ENCODE peak calls at places on chromosome 4, in eight cellular contexts. One of them, this sample, is unnamed.

GRCh38 chr4:7435411-7436095 is 823 bp upstream of the PSAPL1 start:
- DNase-seq in transverse colon: no peak
- DNase-seq in endothelial cell of umbilical vein: no peak
- DNase-seq in breast epithelium: no peak
- DNase-seq in suprapubic skin: no peak
- DNase-seq in Panc1: no peak
- DNase-seq in esophagus muscularis mucosa: no peak
- DNase-seq in HCT116: no peak
- DNase-seq in this sample: no peak

GRCh38 chr4:78057135-78057599 is at the start of gene FRAS1:
- DNase-seq in transverse colon: peak; percentile 18
- DNase-seq in breast epithelium: no peak
- DNase-seq in Panc1: no peak
- DNase-seq in esophagus muscularis mucosa: no peak
- DNase-seq in suprapubic skin: peak; percentile 63
- DNase-seq in endothelial cell of umbilical vein: peak; percentile 36
- DNase-seq in HCT116: no peak
- DNase-seq in this sample: no peak

GRCh38 chr4:21845663-21846062 is 102.9 kb downstream of the KCNIP4 start:
- DNase-seq in suprapubic skin: no peak
- DNase-seq in Panc1: no peak
- DNase-seq in esophagus muscularis mucosa: no peak
- DNase-seq in transverse colon: no peak
- DNase-seq in endothelial cell of umbilical vein: no peak
- DNase-seq in HCT116: no peak
- DNase-seq in breast epithelium: no peak
- DNase-seq in this sample: no peak

GRCh38 chr4:108519911-108520310 is 100.5 kb upstream of the RPL34 start:
- DNase-seq in Panc1: no peak
- DNase-seq in transverse colon: no peak
- DNase-seq in esophagus muscularis mucosa: no peak
- DNase-seq in suprapubic skin: no peak
- DNase-seq in HCT116: no peak
- DNase-seq in breast epithelium: no peak
- DNase-seq in endothelial cell of umbilical vein: no peak
- DNase-seq in this sample: no peak

GRCh38 chr4:7979652-7979968 is 39.9 kb upstream of the AFAP1 start:
- DNase-seq in transverse colon: no peak
- DNase-seq in suprapubic skin: no peak
- DNase-seq in esophagus muscularis mucosa: no peak
- DNase-seq in endothelial cell of umbilical vein: no peak
- DNase-seq in Panc1: no peak
- DNase-seq in HCT116: no peak
- DNase-seq in breast epithelium: no peak
- DNase-seq in this sample: no peak

GRCh38 chr4:8182858-8183725 is 16.0 kb upstream of the SH3TC1 start:
- DNase-seq in endothelial cell of umbilical vein: peak; percentile 76
- DNase-seq in esophagus muscularis mucosa: peak; percentile 93
- DNase-seq in Panc1: no peak
- DNase-seq in transverse colon: peak; percentile 93
- DNase-seq in suprapubic skin: peak; percentile 92
- DNase-seq in breast epithelium: peak; percentile 35
- DNase-seq in HCT116: peak; percentile 23
- DNase-seq in this sample: no peak

GRCh38 chr4:67555447-67555846 is 3.1 kb upstream of the STAP1 start:
- DNase-seq in suprapubic skin: no peak
- DNase-seq in transverse colon: no peak
- DNase-seq in breast epithelium: no peak
- DNase-seq in esophagus muscularis mucosa: no peak
- DNase-seq in Panc1: no peak
- DNase-seq in HCT116: no peak
- DNase-seq in endothelial cell of umbilical vein: no peak
- DNase-seq in this sample: no peak

GRCh38 chr4:85243857-85244256 is 231.1 kb upstream of the ARHGAP24 start:
- DNase-seq in Panc1: no peak
- DNase-seq in HCT116: no peak
- DNase-seq in esophagus muscularis mucosa: no peak
- DNase-seq in transverse colon: no peak
- DNase-seq in suprapubic skin: no peak
- DNase-seq in endothelial cell of umbilical vein: no peak
- DNase-seq in breast epithelium: no peak
- DNase-seq in this sample: no peak

GRCh38 chr4:151226004-151226932 is 50.7 kb upstream of the PRSS48 start:
- DNase-seq in breast epithelium: no peak
- DNase-seq in endothelial cell of umbilical vein: peak; percentile 92
- DNase-seq in Panc1: peak; percentile 70
- DNase-seq in esophagus muscularis mucosa: peak; percentile 7
- DNase-seq in HCT116: peak; percentile 24
- DNase-seq in suprapubic skin: no peak
- DNase-seq in transverse colon: no peak
- DNase-seq in this sample: no peak

DNA sequence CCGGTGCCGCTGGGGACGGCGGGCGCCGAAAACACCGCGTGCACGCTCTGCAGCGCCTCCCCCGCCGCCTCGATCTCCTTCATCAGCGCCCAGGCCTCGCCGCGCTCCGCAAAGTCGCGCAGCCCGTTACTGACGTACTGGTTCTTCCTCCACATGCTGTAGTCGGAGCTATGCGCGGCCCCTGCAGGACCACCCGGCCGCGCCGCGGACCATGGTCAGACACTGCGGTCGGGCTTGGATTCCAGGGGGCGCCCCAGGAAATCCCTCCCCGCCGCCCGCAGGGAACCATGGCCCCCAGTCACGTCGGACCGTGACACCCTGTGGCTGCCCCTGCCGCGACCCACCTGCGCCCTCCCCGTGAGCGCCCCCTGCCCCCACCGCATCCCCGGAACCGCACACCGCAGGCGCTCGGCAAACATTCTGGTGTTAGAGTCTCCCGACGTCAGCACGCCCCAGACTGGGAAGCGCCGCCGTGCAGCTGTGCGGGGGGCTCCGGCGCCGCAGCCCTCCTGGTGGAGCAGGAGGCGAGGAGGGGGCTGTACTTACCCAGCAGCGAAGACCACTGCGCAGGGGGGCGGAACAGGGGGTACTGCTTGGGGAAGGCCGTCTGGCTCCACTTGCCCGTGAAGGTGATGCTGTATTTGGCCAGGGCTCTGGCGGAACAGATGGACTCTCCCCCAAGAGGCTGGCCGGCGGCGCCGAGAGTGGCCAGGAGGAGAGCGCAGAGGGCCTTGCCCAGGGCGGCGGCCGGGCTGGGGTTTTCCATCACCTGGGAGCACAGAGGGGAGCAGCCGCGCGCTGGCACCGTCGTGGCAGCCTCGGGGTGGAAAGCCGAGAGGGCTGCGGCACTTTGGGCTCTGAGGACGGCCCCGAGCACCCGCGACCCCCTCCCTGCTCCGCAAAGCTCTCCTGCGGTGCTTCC is 816 bp downstream of the SPON2 start:
- DNase-seq in endothelial cell of umbilical vein: no peak
- DNase-seq in esophagus muscularis mucosa: peak; percentile 86
- DNase-seq in HCT116: no peak
- DNase-seq in suprapubic skin: peak; percentile 70
- DNase-seq in breast epithelium: no peak
- DNase-seq in transverse colon: peak; percentile 50
- DNase-seq in Panc1: no peak
- DNase-seq in this sample: no peak
- H3K4me3 ChIP-seq in endothelial cell of umbilical vein: no peak overlapping the region
- H3K4me3 ChIP-seq in esophagus muscularis mucosa: peak overlapping the region; percentile 56
- H3K4me3 ChIP-seq in HCT116: no peak overlapping the region
- H3K4me3 ChIP-seq in suprapubic skin: peak overlapping the region; percentile 52
- H3K4me3 ChIP-seq in breast epithelium: peak overlapping the region; percentile 57
- H3K4me3 ChIP-seq in transverse colon: peak overlapping the region; percentile 17
- H3K4me3 ChIP-seq in Panc1: no peak overlapping the region
- H3K4me3 ChIP-seq in this sample: no peak overlapping the region

GRCh38 chr4:169044723-169045447 is 34.8 kb upstream of the CBR4 start:
- DNase-seq in Panc1: no peak
- DNase-seq in endothelial cell of umbilical vein: no peak
- DNase-seq in transverse colon: no peak
- DNase-seq in breast epithelium: no peak
- DNase-seq in esophagus muscularis mucosa: no peak
- DNase-seq in HCT116: no peak
- DNase-seq in suprapubic skin: no peak
- DNase-seq in this sample: no peak

GRCh38 chr4:169042608-169043007 is 32.6 kb upstream of the CBR4 start:
- DNase-seq in endothelial cell of umbilical vein: no peak
- DNase-seq in breast epithelium: no peak
- DNase-seq in suprapubic skin: no peak
- DNase-seq in transverse colon: no peak
- DNase-seq in esophagus muscularis mucosa: no peak
- DNase-seq in HCT116: no peak
- DNase-seq in Panc1: no peak
- DNase-seq in this sample: no peak

GRCh38 chr4:169048867-169049266 is 38.8 kb upstream of the CBR4 start:
- DNase-seq in endothelial cell of umbilical vein: no peak
- DNase-seq in suprapubic skin: no peak
- DNase-seq in HCT116: no peak
- DNase-seq in breast epithelium: no peak
- DNase-seq in Panc1: no peak
- DNase-seq in esophagus muscularis mucosa: no peak
- DNase-seq in transverse colon: no peak
- DNase-seq in this sample: no peak

GRCh38 chr4:169047967-169048366 is 37.9 kb upstream of the CBR4 start:
- DNase-seq in Panc1: no peak
- DNase-seq in esophagus muscularis mucosa: no peak
- DNase-seq in breast epithelium: no peak
- DNase-seq in suprapubic skin: no peak
- DNase-seq in endothelial cell of umbilical vein: no peak
- DNase-seq in HCT116: no peak
- DNase-seq in transverse colon: no peak
- DNase-seq in this sample: no peak

GRCh38 chr4:169045862-169046584 is 36.0 kb upstream of the CBR4 start:
- DNase-seq in transverse colon: no peak
- DNase-seq in HCT116: no peak
- DNase-seq in breast epithelium: no peak
- DNase-seq in suprapubic skin: no peak
- DNase-seq in Panc1: no peak
- DNase-seq in endothelial cell of umbilical vein: no peak
- DNase-seq in esophagus muscularis mucosa: no peak
- DNase-seq in this sample: no peak
- TF ChIP-seq CTCF in transverse colon: no peak
- TF ChIP-seq CTCF in HCT116: peak; percentile 15
- TF ChIP-seq CTCF in breast epithelium: no peak
- TF ChIP-seq CTCF in suprapubic skin: no peak
- TF ChIP-seq CTCF in Panc1: peak; percentile 41
- TF ChIP-seq CTCF in endothelial cell of umbilical vein: no peak
- TF ChIP-seq CTCF in esophagus muscularis mucosa: no peak
- TF ChIP-seq CTCF in this sample: no peak

GRCh38 chr4:27000122-27000521 is 139.5 kb downstream of the STIM2 start:
- DNase-seq in transverse colon: no peak
- DNase-seq in Panc1: no peak
- DNase-seq in HCT116: no peak
- DNase-seq in esophagus muscularis mucosa: no peak
- DNase-seq in breast epithelium: no peak
- DNase-seq in suprapubic skin: no peak
- DNase-seq in endothelial cell of umbilical vein: no peak
- DNase-seq in this sample: no peak

GRCh38 chr4:27001398-27002164 is 140.9 kb downstream of the STIM2 start:
- DNase-seq in esophagus muscularis mucosa: no peak
- DNase-seq in breast epithelium: no peak
- DNase-seq in suprapubic skin: no peak
- DNase-seq in HCT116: no peak
- DNase-seq in Panc1: no peak
- DNase-seq in endothelial cell of umbilical vein: no peak
- DNase-seq in transverse colon: no peak
- DNase-seq in this sample: no peak

GRCh38 chr4:27000820-27001219 is 140.2 kb downstream of the STIM2 start:
- DNase-seq in endothelial cell of umbilical vein: no peak
- DNase-seq in esophagus muscularis mucosa: no peak
- DNase-seq in breast epithelium: no peak
- DNase-seq in suprapubic skin: no peak
- DNase-seq in HCT116: no peak
- DNase-seq in Panc1: no peak
- DNase-seq in transverse colon: no peak
- DNase-seq in this sample: no peak

GRCh38 chr4:26996745-26997144 is 136.1 kb downstream of the STIM2 start:
- DNase-seq in breast epithelium: no peak
- DNase-seq in transverse colon: no peak
- DNase-seq in esophagus muscularis mucosa: no peak
- DNase-seq in suprapubic skin: no peak
- DNase-seq in endothelial cell of umbilical vein: no peak
- DNase-seq in Panc1: no peak
- DNase-seq in HCT116: no peak
- DNase-seq in this sample: no peak

DNA sequence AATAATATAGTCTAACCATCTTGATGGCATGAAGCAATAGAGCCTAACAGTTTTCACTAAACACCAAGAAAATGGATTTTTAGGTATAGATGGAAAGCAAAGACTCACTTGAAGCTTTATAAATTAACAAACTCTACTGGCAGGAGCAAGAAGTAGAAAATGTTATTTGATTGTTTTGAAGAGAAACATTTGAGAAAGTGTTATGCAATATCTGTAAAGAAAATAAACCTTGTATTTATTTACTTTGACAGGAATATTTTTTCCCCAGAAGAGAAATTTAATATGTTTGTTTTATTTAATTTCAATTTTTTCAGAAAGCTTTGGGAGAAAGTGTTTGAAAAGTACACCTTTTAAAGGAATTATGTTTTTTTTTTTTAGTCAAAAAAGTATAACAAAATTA is 139.0 kb downstream of the STIM2 start:
- DNase-seq in transverse colon: no peak
- DNase-seq in endothelial cell of umbilical vein: no peak
- DNase-seq in esophagus muscularis mucosa: no peak
- DNase-seq in breast epithelium: no peak
- DNase-seq in suprapubic skin: no peak
- DNase-seq in Panc1: no peak
- DNase-seq in HCT116: no peak
- DNase-seq in this sample: no peak
- TF ChIP-seq POLR2AphosphoS5 in transverse colon: no peak
- TF ChIP-seq POLR2AphosphoS5 in endothelial cell of umbilical vein: no peak
- TF ChIP-seq POLR2AphosphoS5 in esophagus muscularis mucosa: no peak
- TF ChIP-seq POLR2AphosphoS5 in breast epithelium: no peak
- TF ChIP-seq POLR2AphosphoS5 in suprapubic skin: no peak
- TF ChIP-seq POLR2AphosphoS5 in Panc1: no peak
- TF ChIP-seq POLR2AphosphoS5 in HCT116: no peak
- TF ChIP-seq POLR2AphosphoS5 in this sample: no peak

GRCh38 chr4:53895137-53895536 is 169.3 kb downstream of the CHIC2 start:
- DNase-seq in HCT116: no peak
- DNase-seq in transverse colon: no peak
- DNase-seq in endothelial cell of umbilical vein: no peak
- DNase-seq in esophagus muscularis mucosa: no peak
- DNase-seq in suprapubic skin: no peak
- DNase-seq in breast epithelium: no peak
- DNase-seq in Panc1: no peak
- DNase-seq in this sample: no peak

GRCh38 chr4:53905281-53905934 is 159.0 kb downstream of the CHIC2 start:
- DNase-seq in endothelial cell of umbilical vein: no peak
- DNase-seq in breast epithelium: no peak
- DNase-seq in esophagus muscularis mucosa: peak; percentile 8
- DNase-seq in Panc1: no peak
- DNase-seq in transverse colon: no peak
- DNase-seq in HCT116: no peak
- DNase-seq in suprapubic skin: no peak
- DNase-seq in this sample: no peak

GRCh38 chr4:53902786-53903185 is 161.6 kb downstream of the CHIC2 start:
- DNase-seq in esophagus muscularis mucosa: peak; percentile 60
- DNase-seq in transverse colon: no peak
- DNase-seq in HCT116: no peak
- DNase-seq in endothelial cell of umbilical vein: no peak
- DNase-seq in Panc1: no peak
- DNase-seq in suprapubic skin: no peak
- DNase-seq in breast epithelium: no peak
- DNase-seq in this sample: no peak

GRCh38 chr4:53899544-53900274 is 164.7 kb downstream of the CHIC2 start:
- DNase-seq in suprapubic skin: no peak
- DNase-seq in transverse colon: no peak
- DNase-seq in endothelial cell of umbilical vein: peak; percentile 43
- DNase-seq in breast epithelium: no peak
- DNase-seq in esophagus muscularis mucosa: peak; percentile 89
- DNase-seq in HCT116: no peak
- DNase-seq in Panc1: no peak
- DNase-seq in this sample: no peak

GRCh38 chr4:53900275-53900649 is 164.1 kb downstream of the CHIC2 start:
- DNase-seq in suprapubic skin: no peak
- DNase-seq in Panc1: no peak
- DNase-seq in HCT116: no peak
- DNase-seq in transverse colon: no peak
- DNase-seq in breast epithelium: no peak
- DNase-seq in esophagus muscularis mucosa: no peak
- DNase-seq in endothelial cell of umbilical vein: no peak
- DNase-seq in this sample: no peak
- H3K4me3 ChIP-seq in suprapubic skin: no peak overlapping the region
- H3K4me3 ChIP-seq in Panc1: no peak overlapping the region
- H3K4me3 ChIP-seq in HCT116: no peak overlapping the region
- H3K4me3 ChIP-seq in transverse colon: no peak overlapping the region
- H3K4me3 ChIP-seq in breast epithelium: no peak overlapping the region
- H3K4me3 ChIP-seq in esophagus muscularis mucosa: no peak overlapping the region
- H3K4me3 ChIP-seq in endothelial cell of umbilical vein: no peak overlapping the region
- H3K4me3 ChIP-seq in this sample: no peak overlapping the region